ENCODE peak calls at places on chromosomes 1 and 21, in five cellular contexts. One of them, this sample, is unnamed.

GRCh38 chr21:45590726-45591618 is 48.7 kb upstream of the SLC19A1 start:
- DNase-seq in thoracic aorta: no peak
- DNase-seq in NCI-H1105: no peak
- DNase-seq in pulmonary artery endothelial cell: no peak
- DNase-seq in GM04504: no peak
- DNase-seq in this sample: no peak

GRCh38 chr1:67831850-67832513 is 1.3 kb downstream of the GNG12 start:
- DNase-seq in thoracic aorta: no peak
- DNase-seq in NCI-H1105: peak
- DNase-seq in pulmonary artery endothelial cell: no peak
- DNase-seq in GM04504: peak
- DNase-seq in this sample: peak

GRCh38 chr1:234987415-234988159 is 141.1 kb downstream of the TOMM20 start:
- DNase-seq in thoracic aorta: peak
- DNase-seq in NCI-H1105: no peak
- DNase-seq in pulmonary artery endothelial cell: peak
- DNase-seq in GM04504: peak
- DNase-seq in this sample: peak

GRCh38 chr1:24151175-24151533 is 8.2 kb upstream of the IL22RA1 start:
- DNase-seq in thoracic aorta: no peak
- DNase-seq in NCI-H1105: peak
- DNase-seq in pulmonary artery endothelial cell: no peak
- DNase-seq in GM04504: no peak
- DNase-seq in this sample: no peak

GRCh38 chr1:87956072-87956471 is 627.4 kb downstream of the LMO4 start:
- DNase-seq in thoracic aorta: peak
- DNase-seq in NCI-H1105: no peak
- DNase-seq in pulmonary artery endothelial cell: no peak
- DNase-seq in GM04504: peak
- DNase-seq in this sample: no peak

GRCh38 chr1:55718758-55719671 is 503.9 kb upstream of the USP24 start:
- DNase-seq in thoracic aorta: peak
- DNase-seq in NCI-H1105: no peak
- DNase-seq in pulmonary artery endothelial cell: no peak
- DNase-seq in GM04504: peak
- DNase-seq in this sample: no peak

GRCh38 chr1:93740601-93741031 is 59.0 kb upstream of the BCAR3 start:
- DNase-seq in thoracic aorta: no peak
- DNase-seq in NCI-H1105: no peak
- DNase-seq in pulmonary artery endothelial cell: no peak
- DNase-seq in GM04504: no peak
- DNase-seq in this sample: no peak

GRCh38 chr1:56520202-56520601 is 59.2 kb downstream of the PLPP3 start:
- DNase-seq in thoracic aorta: no peak
- DNase-seq in NCI-H1105: no peak
- DNase-seq in pulmonary artery endothelial cell: no peak
- DNase-seq in GM04504: no peak
- DNase-seq in this sample: no peak

GRCh38 chr1:198657550-198658064 is 18.8 kb downstream of the PTPRC start:
- DNase-seq in thoracic aorta: no peak
- DNase-seq in NCI-H1105: no peak
- DNase-seq in pulmonary artery endothelial cell: no peak
- DNase-seq in GM04504: peak
- DNase-seq in this sample: no peak

GRCh38 chr1:47444578-47445465 is 7.0 kb downstream of the FOXD2 start:
- DNase-seq in thoracic aorta: no peak
- DNase-seq in NCI-H1105: no peak
- DNase-seq in pulmonary artery endothelial cell: no peak
- DNase-seq in GM04504: no peak
- DNase-seq in this sample: no peak

GRCh38 chr1:166166400-166166699 is 451 bp downstream of the FAM78B start:
- DNase-seq in thoracic aorta: no peak
- DNase-seq in NCI-H1105: peak
- DNase-seq in pulmonary artery endothelial cell: no peak
- DNase-seq in GM04504: no peak
- DNase-seq in this sample: no peak

GRCh38 chr1:116433283-116434257 is 60.5 kb downstream of the ATP1A1 start:
- DNase-seq in thoracic aorta: no peak
- DNase-seq in NCI-H1105: no peak
- DNase-seq in pulmonary artery endothelial cell: no peak
- DNase-seq in GM04504: no peak
- DNase-seq in this sample: no peak

GRCh38 chr21:41706263-41706639 is 60.6 kb downstream of the RIPK4 start:
- DNase-seq in thoracic aorta: no peak
- DNase-seq in NCI-H1105: no peak
- DNase-seq in pulmonary artery endothelial cell: no peak
- DNase-seq in GM04504: no peak
- DNase-seq in this sample: no peak

GRCh38 chr1:21302747-21303715 is 12.8 kb upstream of the ECE1 start:
- DNase-seq in thoracic aorta: no peak
- DNase-seq in NCI-H1105: peak
- DNase-seq in pulmonary artery endothelial cell: peak
- DNase-seq in GM04504: peak
- DNase-seq in this sample: peak

GRCh38 chr1:153746174-153746573 is 18.3 kb downstream of the INTS3 start:
- DNase-seq in thoracic aorta: no peak
- DNase-seq in NCI-H1105: no peak
- DNase-seq in pulmonary artery endothelial cell: no peak
- DNase-seq in GM04504: no peak
- DNase-seq in this sample: no peak

GRCh38 chr1:167221126-167221803 is 579 bp downstream of the POU2F1 start:
- DNase-seq in thoracic aorta: no peak
- DNase-seq in NCI-H1105: peak
- DNase-seq in pulmonary artery endothelial cell: no peak
- DNase-seq in GM04504: no peak
- DNase-seq in this sample: no peak

GRCh38 chr1:173393655-173393993 is 83.5 kb upstream of the PRDX6 start:
- DNase-seq in thoracic aorta: no peak
- DNase-seq in NCI-H1105: no peak
- DNase-seq in pulmonary artery endothelial cell: no peak
- DNase-seq in GM04504: peak
- DNase-seq in this sample: no peak

GRCh38 chr1:160862151-160863061 is at the start of gene CD244:
- DNase-seq in thoracic aorta: no peak
- DNase-seq in NCI-H1105: no peak
- DNase-seq in pulmonary artery endothelial cell: no peak
- DNase-seq in GM04504: no peak
- DNase-seq in this sample: no peak

GRCh38 chr1:182206628-182207239 is 145.2 kb upstream of the ZNF648 start:
- DNase-seq in thoracic aorta: peak
- DNase-seq in NCI-H1105: no peak
- DNase-seq in pulmonary artery endothelial cell: no peak
- DNase-seq in GM04504: no peak
- DNase-seq in this sample: no peak

GRCh38 chr1:77370161-77370560 is 88.3 kb downstream of the AK5 start:
- DNase-seq in thoracic aorta: no peak
- DNase-seq in NCI-H1105: no peak
- DNase-seq in pulmonary artery endothelial cell: no peak
- DNase-seq in GM04504: no peak
- DNase-seq in this sample: no peak

GRCh38 chr1:39109653-39110052 is 83.5 kb downstream of the NDUFS5 start:
- DNase-seq in thoracic aorta: no peak
- DNase-seq in NCI-H1105: no peak
- DNase-seq in pulmonary artery endothelial cell: no peak
- DNase-seq in GM04504: no peak
- DNase-seq in this sample: no peak

GRCh38 chr1:159790237-159790917 is 9.6 kb downstream of the DUSP23 start:
- DNase-seq in thoracic aorta: no peak
- DNase-seq in NCI-H1105: peak
- DNase-seq in pulmonary artery endothelial cell: no peak
- DNase-seq in GM04504: no peak
- DNase-seq in this sample: no peak

GRCh38 chr1:229461032-229461668 is 27.3 kb upstream of the ACTA1 start:
- DNase-seq in thoracic aorta: no peak
- DNase-seq in NCI-H1105: no peak
- DNase-seq in pulmonary artery endothelial cell: no peak
- DNase-seq in GM04504: no peak
- DNase-seq in this sample: no peak

GRCh38 chr1:30615816-30616590 is 107.4 kb downstream of the MATN1 start:
- DNase-seq in thoracic aorta: no peak
- DNase-seq in NCI-H1105: no peak
- DNase-seq in pulmonary artery endothelial cell: no peak
- DNase-seq in GM04504: no peak
- DNase-seq in this sample: no peak

GRCh38 chr1:70745199-70745598 is 302.4 kb downstream of the PTGER3 start:
- DNase-seq in thoracic aorta: no peak
- DNase-seq in NCI-H1105: no peak
- DNase-seq in pulmonary artery endothelial cell: no peak
- DNase-seq in GM04504: no peak
- DNase-seq in this sample: no peak

GRCh38 chr1:14661220-14661619 is 62.7 kb downstream of the KAZN start:
- DNase-seq in thoracic aorta: no peak
- DNase-seq in NCI-H1105: no peak
- DNase-seq in pulmonary artery endothelial cell: no peak
- DNase-seq in GM04504: no peak
- DNase-seq in this sample: no peak

GRCh38 chr1:188355847-188356246 is 1527.1 kb downstream of the PLA2G4A start:
- DNase-seq in thoracic aorta: no peak
- DNase-seq in NCI-H1105: no peak
- DNase-seq in pulmonary artery endothelial cell: no peak
- DNase-seq in GM04504: no peak
- DNase-seq in this sample: no peak

GRCh38 chr1:27001570-27002360 is 8.3 kb downstream of the TRNP1 start:
- DNase-seq in thoracic aorta: no peak
- DNase-seq in NCI-H1105: no peak
- DNase-seq in pulmonary artery endothelial cell: no peak
- DNase-seq in GM04504: no peak
- DNase-seq in this sample: no peak

GRCh38 chr1:24850353-24850905 is 79.6 kb downstream of the RUNX3 start:
- DNase-seq in thoracic aorta: no peak
- DNase-seq in NCI-H1105: no peak
- DNase-seq in pulmonary artery endothelial cell: no peak
- DNase-seq in GM04504: no peak
- DNase-seq in this sample: peak